ENCODE peak calls at places on chromosomes 16 and 17, in eight cellular contexts. S is GM20000, W is transverse colon, Q is GM10248, X is RWPE1, K is breast epithelium, C is neural crest cell, B is H9. E is an unnamed sample.

GRCh38 chr16:73483934-73484712 is 436.2 kb upstream of the ZFHX3 start:
- DNase-seq in X (no peak), B (peak; percentile 35), K (no peak), W (no peak), S (no peak), C (no peak), Q (no peak), E (no peak)

GRCh38 chr17:38558751-38559024 is 47.1 kb downstream of the SRCIN1 start:
- DNase-seq in C (no peak), X (no peak), S (no peak), Q (no peak), B (no peak), K (no peak), W (no peak), E (no peak)

GRCh38 chr17:4771519-4772234 is at the start of gene TM4SF5:
- DNase-seq in Q (no peak), W (peak; percentile 87), C (no peak), X (no peak), B (no peak), S (no peak), K (no peak), E (no peak)

GRCh38 chr17:58317421-58318064 is 11.1 kb downstream of the TSPOAP1 start:
- DNase-seq in C (no peak), W (peak; percentile 69), B (peak; percentile 83), Q (peak; percentile 79), S (peak; percentile 85), X (peak; percentile 75), K (peak; percentile 54), E (peak; percentile 84)

GRCh38 chr17:27247071-27247957 is 46.6 kb upstream of the WSB1 start:
- DNase-seq in W (peak; percentile 81), B (no peak), Q (no peak), K (peak; percentile 85), C (no peak), S (no peak), X (no peak), E (no peak)

GRCh38 chr17:43784068-43784467 is 3.8 kb downstream of the CFAP97D1 start:
- DNase-seq in K (no peak), X (no peak), C (no peak), B (no peak), S (no peak), W (no peak), Q (no peak), E (no peak)

GRCh38 chr16:64012166-64012565 is 1109.7 kb downstream of the CDH11 start:
- DNase-seq in S (no peak), Q (no peak), C (no peak), W (no peak), K (no peak), B (no peak), X (no peak), E (no peak)

GRCh38 chr17:61583242-61583641 is 7.8 kb downstream of the NACA2 start:
- DNase-seq in B (no peak), X (peak; percentile 57), K (no peak), Q (peak; percentile 34), S (peak; percentile 25), W (no peak), C (no peak), E (no peak)

GRCh38 chr17:17824119-17824779 is 12.5 kb downstream of the SREBF1 start:
- DNase-seq in W (no peak), S (peak; percentile 24), C (no peak), B (no peak), K (no peak), X (no peak), Q (no peak), E (no peak)

GRCh38 chr17:45863857-45864654 is 19.4 kb downstream of the SPPL2C start:
- DNase-seq in B (no peak), X (no peak), S (no peak), K (no peak), W (no peak), C (no peak), Q (no peak), E (no peak)

DNA sequence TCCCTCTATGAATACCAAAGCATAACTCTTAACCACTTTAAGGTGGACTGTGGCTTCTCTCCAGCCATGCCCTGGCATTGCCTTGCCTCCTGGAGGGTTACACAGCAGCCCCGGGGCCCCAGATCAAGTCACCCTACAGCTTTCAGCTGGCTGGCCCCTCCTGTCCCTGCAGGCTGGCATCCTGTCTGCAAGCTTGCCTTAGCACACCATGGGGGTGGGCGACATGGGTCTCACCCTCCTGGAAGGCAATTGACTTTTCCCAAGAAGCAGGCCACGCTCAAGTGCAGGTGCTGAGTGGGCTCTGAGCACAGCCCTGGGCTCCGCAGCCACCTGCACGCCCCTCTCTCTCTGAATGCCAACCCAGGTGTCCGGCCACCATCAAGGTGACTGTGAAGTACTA is 25.8 kb upstream of the AKTIP start:
- DNase-seq in S (no peak), B (no peak), Q (no peak), X (no peak), W (no peak), C (no peak), K (no peak), E (no peak)
- TF ChIP-seq CTCF in S (no peak), B (no peak), Q (no peak), X (no peak), W (no peak), C (no peak), K (no peak), E (no peak)

GRCh38 chr17:15213381-15214087 is 51.6 kb downstream of the PMP22 start:
- DNase-seq in C (peak; percentile 29), K (no peak), B (no peak), X (no peak), Q (no peak), S (no peak), W (no peak), E (no peak)
- TF ChIP-seq CTCF in C (peak; percentile 63), K (no peak), B (peak; percentile 84), X (no peak), Q (no peak), S (no peak), W (no peak), E (no peak)

GRCh38 chr16:23504453-23505179 is 5.7 kb downstream of the GGA2 start:
- DNase-seq in W (peak; percentile 42), Q (peak; percentile 67), K (no peak), C (no peak), X (peak; percentile 90), S (peak; percentile 71), B (peak; percentile 43), E (peak; percentile 71)
- TF ChIP-seq CTCF in W (no peak), Q (no peak), K (no peak), C (no peak), X (no peak), S (no peak), B (no peak), E (no peak)

GRCh38 chr16:58339452-58339938 is 44.7 kb upstream of the PRSS54 start:
- DNase-seq in S (no peak), X (no peak), C (no peak), Q (no peak), K (no peak), B (peak; percentile 67), W (no peak), E (no peak)
- TF ChIP-seq CTCF in S (no peak), X (no peak), C (peak; percentile 41), Q (no peak), K (no peak), B (peak; percentile 62), W (no peak), E (no peak)

E was measured in CD8-positive, alpha-beta T cell.